ENCODE peak calls at places on chromosomes 7 and 10, in nine cellular contexts. S is Peyer's patch; D is mesendoderm; J is BJ; H is stomach; M is neural progenitor cell; I is neuronal stem cell; X is MM.1S; U is CD8-positive, alpha-beta memory T cell. N is an unnamed sample.

GRCh38 chr7:12067156-12067831 is 143.8 kb upstream of the TMEM106B start:
- DNase-seq in H (peak; percentile 59), D (peak; percentile 83), M (peak; percentile 77), U (peak; percentile 62), S (no peak), I (peak; percentile 62), X (peak; percentile 48), J (no peak), N (peak; percentile 28)

GRCh38 chr10:121062040-121062574 is 210.9 kb downstream of the WDR11 start:
- DNase-seq in D (no peak), M (no peak), I (no peak), J (no peak), H (no peak), U (no peak), S (no peak), X (no peak), N (no peak)

GRCh38 chr7:42588876-42589275 is 323.0 kb downstream of the C7orf25 start:
- DNase-seq in X (no peak), H (no peak), U (no peak), I (no peak), S (no peak), M (no peak), D (no peak), J (no peak), N (no peak)

GRCh38 chr10:124996127-124996853 is 54.4 kb downstream of the ZRANB1 start:
- DNase-seq in U (no peak), M (no peak), J (no peak), H (no peak), I (no peak), S (no peak), D (no peak), X (no peak), N (peak; percentile 59)

GRCh38 chr7:137890449-137890916 is 43.7 kb upstream of the DGKI start:
- DNase-seq in H (no peak), U (no peak), S (no peak), X (no peak), D (no peak), J (no peak), I (no peak), M (no peak), N (no peak)

GRCh38 chr7:111192614-111193053 is 101.7 kb downstream of the LRRN3 start:
- DNase-seq in X (no peak), J (no peak), D (no peak), U (no peak), I (no peak), M (no peak), S (no peak), H (no peak), N (no peak)

GRCh38 chr7:100583132-100584045 is 2.5 kb downstream of the LRCH4 start:
- DNase-seq in H (peak; percentile 61), J (no peak), M (no peak), S (no peak), I (no peak), X (peak; percentile 42), U (peak; percentile 84), D (no peak), N (no peak)

GRCh38 chr7:87058739-87059524 is 522 bp downstream of the ELAPOR2 start:
- DNase-seq in H (peak; percentile 34), J (no peak), X (peak; percentile 51), U (no peak), I (no peak), D (peak; percentile 66), S (peak; percentile 39), M (peak; percentile 31), N (peak; percentile 79)

GRCh38 chr7:40001649-40002048 is 51.6 kb downstream of the CDK13 start:
- DNase-seq in J (no peak), X (no peak), H (no peak), M (no peak), S (no peak), U (no peak), D (no peak), I (no peak), N (no peak)

GRCh38 chr10:125982256-125982948 is 86.0 kb downstream of the FANK1 start:
- DNase-seq in M (peak; percentile 79), I (peak; percentile 72), H (no peak), X (peak; percentile 59), D (peak; percentile 80), U (peak; percentile 13), J (peak; percentile 15), S (no peak), N (peak; percentile 55)

GRCh38 chr10:119165171-119166110 is at the start of gene SFXN4:
- DNase-seq in X (peak; percentile 80), S (peak; percentile 91), U (peak; percentile 84), J (no peak), D (peak; percentile 64), M (peak; percentile 67), I (peak; percentile 51), H (peak; percentile 83), N (peak; percentile 89)

GRCh38 chr7:48059706-48060105 is 24.4 kb downstream of the C7orf57 start:
- DNase-seq in S (no peak), D (no peak), I (no peak), U (no peak), J (no peak), H (no peak), M (no peak), X (no peak), N (no peak)

GRCh38 chr7:150898475-150899011 is 46.2 kb downstream of the AOC1 start:
- DNase-seq in U (peak; percentile 65), X (peak; percentile 75), S (peak; percentile 88), H (peak; percentile 81), J (no peak), M (peak; percentile 84), D (peak; percentile 80), I (peak; percentile 61), N (peak; percentile 86)

GRCh38 chr10:14838582-14839304 is 637 bp downstream of the HSPA14 start:
- DNase-seq in X (peak; percentile 30), H (peak; percentile 30), M (peak; percentile 83), J (no peak), U (peak; percentile 20), D (peak; percentile 83), S (peak; percentile 61), I (peak; percentile 63), N (peak; percentile 84)

GRCh38 chr10:132414402-132415016 is 17.5 kb downstream of the PWWP2B start:
- DNase-seq in H (no peak), U (no peak), I (no peak), J (no peak), M (peak; percentile 52), S (no peak), D (no peak), X (no peak), N (peak; percentile 64)

GRCh38 chr7:129252133-129252532 is 27.3 kb downstream of the AHCYL2 start:
- DNase-seq in M (no peak), S (no peak), D (no peak), X (no peak), I (no peak), J (no peak), H (no peak), U (no peak), N (no peak)

GRCh38 chr10:20004087-20004523 is 187.9 kb downstream of the PLXDC2 start:
- DNase-seq in J (no peak), I (no peak), S (no peak), D (no peak), X (peak; percentile 17), U (no peak), H (no peak), M (no peak), N (no peak)

GRCh38 chr7:19145429-19146201 is 394 bp upstream of the FERD3L start:
- DNase-seq in J (no peak), U (no peak), M (peak; percentile 71), D (peak; percentile 44), X (no peak), S (no peak), I (no peak), H (no peak), N (peak; percentile 56)

GRCh38 chr7:1473864-1474512 is 14.7 kb upstream of the MICALL2 start:
- DNase-seq in X (peak; percentile 88), M (peak; percentile 92), U (peak; percentile 83), D (peak; percentile 92), S (peak; percentile 95), I (peak; percentile 78), J (no peak), H (peak; percentile 94), N (peak; percentile 99)

GRCh38 chr10:33196710-33197406 is 137.6 kb downstream of the NRP1 start:
- DNase-seq in S (peak; percentile 68), J (no peak), U (no peak), H (peak; percentile 40), X (no peak), D (no peak), M (no peak), I (no peak), N (no peak)

GRCh38 chr10:16948335-16948734 is 131.1 kb upstream of the RSU1 start:
- DNase-seq in U (peak; percentile 22), J (no peak), I (no peak), M (no peak), D (peak; percentile 9), X (no peak), S (no peak), H (no peak), N (no peak)

GRCh38 chr7:135102372-135102771 is 45.5 kb upstream of the TMEM140 start:
- DNase-seq in U (no peak), M (no peak), D (no peak), S (no peak), J (no peak), H (no peak), I (no peak), X (no peak), N (no peak)

DNA sequence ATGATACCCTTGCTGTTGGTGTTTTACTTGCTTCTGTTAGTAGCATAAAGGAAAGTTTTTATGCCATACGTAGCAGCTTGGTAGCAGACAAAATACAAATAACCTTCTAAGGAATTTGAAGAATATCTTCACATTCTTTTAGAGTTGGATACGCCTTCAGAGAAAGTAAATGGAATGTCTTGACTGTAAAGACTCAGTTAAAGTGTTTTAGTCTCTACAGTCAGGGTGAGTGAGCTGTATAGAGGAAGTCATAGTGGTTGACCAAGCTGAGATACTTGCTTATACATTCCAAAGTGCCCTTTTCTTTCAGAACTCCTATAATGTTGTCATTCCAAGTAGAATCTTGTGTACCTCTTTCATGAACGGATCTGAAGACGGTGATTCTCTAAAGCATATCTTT is 37.7 kb downstream of the RABGEF1 start:
- DNase-seq in H (no peak), X (no peak), U (no peak), I (no peak), S (no peak), M (no peak), J (no peak), D (peak; percentile 31), N (no peak)
- H3K36me3 ChIP-seq in H (peaks cover 70% of the 10 kb centered on the region), X (no peaks in the 10 kb centered on the region), U (peaks cover 24% of the 10 kb centered on the region), I (peaks cover 7% of the 10 kb centered on the region), S (no peaks in the 10 kb centered on the region), M (no peaks in the 10 kb centered on the region), J (peaks cover 10% of the 10 kb centered on the region), D (peaks cover 1% of the 10 kb centered on the region), N (no peaks in the 10 kb centered on the region)

GRCh38 chr7:149285581-149285975 is 23.6 kb downstream of the ZNF783 start:
- DNase-seq in H (no peak), S (no peak), M (peak; percentile 63), U (no peak), I (no peak), J (no peak), D (peak; percentile 46), X (no peak), N (peak; percentile 82)
- H3K4me3 ChIP-seq in H (peak overlapping the region; percentile 68), S (peak overlapping the region; percentile 74), M (peak overlapping the region; percentile 61), U (peak overlapping the region; percentile 62), I (peak overlapping the region; percentile 73), J (peak overlapping the region; percentile 54), D (peak overlapping the region; percentile 76), X (peak overlapping the region; percentile 83), N (peak overlapping the region; percentile 83)

GRCh38 chr7:6401536-6401935 is 46.2 kb downstream of the DAGLB start:
- DNase-seq in I (no peak), D (no peak), U (no peak), S (no peak), J (no peak), X (no peak), M (no peak), H (no peak), N (no peak)
- H3K36me3 ChIP-seq in I (peaks cover 25% of the 10 kb centered on the region), D (peaks cover 22% of the 10 kb centered on the region), U (peaks cover 24% of the 10 kb centered on the region), S (no peaks in the 10 kb centered on the region), J (peaks cover 16% of the 10 kb centered on the region), X (peaks cover 16% of the 10 kb centered on the region), M (no peaks in the 10 kb centered on the region), H (peaks cover 67% of the 10 kb centered on the region), N (peaks cover 16% of the 10 kb centered on the region)

GRCh38 chr7:102424787-102425218 is 8.6 kb upstream of the ORAI2 start:
- DNase-seq in D (no peak), U (no peak), I (no peak), M (no peak), H (no peak), J (no peak), X (peak; percentile 38), S (no peak), N (peak; percentile 32)
- H3K4me3 ChIP-seq in D (no peak overlapping the region), U (no peak overlapping the region), I (no peak overlapping the region), M (no peak overlapping the region), H (no peak overlapping the region), J (no peak overlapping the region), X (peak overlapping the region; percentile 20), S (no peak overlapping the region), N (no peak overlapping the region)